ENCODE peak calls at places on chromosomes 16 and 17, in five cellular contexts. One of them, this sample, is unnamed.

GRCh38 chr16:66619534-66620418 is 15.3 kb downstream of the CMTM3 start:
- DNase-seq in fibroblast of pulmonary artery: peak
- DNase-seq in Calu3: no peak
- DNase-seq in body of pancreas: no peak
- DNase-seq in progenitor cell of endocrine pancreas: no peak
- DNase-seq in this sample: no peak

GRCh38 chr17:67974186-67974585 is 22.1 kb downstream of the C17orf58 start:
- DNase-seq in progenitor cell of endocrine pancreas: no peak
- DNase-seq in fibroblast of pulmonary artery: no peak
- DNase-seq in body of pancreas: no peak
- DNase-seq in Calu3: no peak
- DNase-seq in this sample: no peak

GRCh38 chr17:48527742-48528028 is 3.1 kb downstream of the HOXB1 start:
- DNase-seq in Calu3: no peak
- DNase-seq in progenitor cell of endocrine pancreas: no peak
- DNase-seq in fibroblast of pulmonary artery: no peak
- DNase-seq in body of pancreas: no peak
- DNase-seq in this sample: no peak

GRCh38 chr17:61425682-61426481 is 26.2 kb downstream of the TBX2 start:
- DNase-seq in body of pancreas: no peak
- DNase-seq in Calu3: no peak
- DNase-seq in progenitor cell of endocrine pancreas: no peak
- DNase-seq in fibroblast of pulmonary artery: no peak
- DNase-seq in this sample: no peak

GRCh38 chr17:8151641-8152111 is 528 bp downstream of the PER1 start:
- DNase-seq in fibroblast of pulmonary artery: peak
- DNase-seq in body of pancreas: peak
- DNase-seq in Calu3: no peak
- DNase-seq in progenitor cell of endocrine pancreas: no peak
- DNase-seq in this sample: no peak

GRCh38 chr17:47850692-47851573 is at the start of gene SP6:
- DNase-seq in body of pancreas: peak
- DNase-seq in Calu3: peak
- DNase-seq in fibroblast of pulmonary artery: peak
- DNase-seq in progenitor cell of endocrine pancreas: peak
- DNase-seq in this sample: peak

GRCh38 chr17:71970312-71970711 is 150.5 kb upstream of the SOX9 start:
- DNase-seq in body of pancreas: no peak
- DNase-seq in fibroblast of pulmonary artery: no peak
- DNase-seq in Calu3: peak
- DNase-seq in progenitor cell of endocrine pancreas: no peak
- DNase-seq in this sample: no peak

GRCh38 chr17:71208111-71208704 is 912.6 kb upstream of the SOX9 start:
- DNase-seq in body of pancreas: no peak
- DNase-seq in progenitor cell of endocrine pancreas: no peak
- DNase-seq in fibroblast of pulmonary artery: peak
- DNase-seq in Calu3: no peak
- DNase-seq in this sample: no peak

GRCh38 chr17:40493697-40494096 is 7.7 kb downstream of the TNS4 start:
- DNase-seq in progenitor cell of endocrine pancreas: no peak
- DNase-seq in body of pancreas: no peak
- DNase-seq in fibroblast of pulmonary artery: no peak
- DNase-seq in Calu3: no peak
- DNase-seq in this sample: no peak

GRCh38 chr17:43908111-43908721 is 880 bp upstream of the MPP2 start:
- DNase-seq in body of pancreas: peak
- DNase-seq in progenitor cell of endocrine pancreas: no peak
- DNase-seq in fibroblast of pulmonary artery: peak
- DNase-seq in Calu3: peak
- DNase-seq in this sample: peak

GRCh38 chr16:82192665-82193064 is 22.6 kb upstream of the MPHOSPH6 start:
- DNase-seq in fibroblast of pulmonary artery: peak
- DNase-seq in body of pancreas: no peak
- DNase-seq in Calu3: no peak
- DNase-seq in progenitor cell of endocrine pancreas: no peak
- DNase-seq in this sample: no peak

GRCh38 chr17:34095101-34095500 is 160.0 kb upstream of the CCL2 start:
- DNase-seq in body of pancreas: no peak
- DNase-seq in Calu3: no peak
- DNase-seq in fibroblast of pulmonary artery: no peak
- DNase-seq in progenitor cell of endocrine pancreas: no peak
- DNase-seq in this sample: no peak

DNA sequence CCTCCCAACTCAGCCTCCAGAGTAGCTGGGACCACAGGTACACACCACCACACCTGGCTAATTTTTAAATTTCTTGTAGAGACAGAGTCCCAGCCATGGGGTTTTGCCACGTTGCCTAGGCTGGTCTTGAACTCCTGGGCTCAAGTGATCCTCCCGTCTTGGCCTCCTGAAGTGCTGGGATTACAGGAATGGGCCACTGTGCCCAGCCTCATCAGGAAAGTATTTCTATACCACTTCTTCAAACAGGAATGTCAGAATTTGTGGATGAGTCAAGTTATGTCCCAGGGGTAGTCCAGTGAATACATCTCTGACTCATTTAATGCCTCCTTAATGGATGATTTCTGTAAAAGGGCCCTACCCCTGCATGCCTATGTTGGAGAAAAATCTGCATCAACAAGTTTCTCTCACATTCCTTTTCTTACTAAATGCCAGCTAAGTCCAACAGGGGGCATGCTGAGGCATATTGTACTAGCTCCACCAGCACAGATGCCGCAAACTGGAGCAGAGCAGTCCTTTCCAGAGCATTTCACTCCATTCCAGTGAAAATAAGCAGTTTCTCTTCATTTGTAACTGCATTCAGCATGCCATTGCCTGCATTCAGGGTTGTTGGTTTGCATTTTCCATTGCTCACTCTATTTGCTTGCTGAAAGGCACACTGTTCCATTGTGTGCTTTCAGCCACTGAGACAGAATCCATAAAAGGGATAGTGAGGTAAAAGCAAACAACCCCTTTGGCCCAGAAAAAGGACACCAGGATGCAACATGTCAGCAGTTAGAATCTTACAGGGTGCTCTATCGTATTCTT is 5.3 kb upstream of the CAVIN1 start:
- DNase-seq in fibroblast of pulmonary artery: peak
- DNase-seq in progenitor cell of endocrine pancreas: no peak
- DNase-seq in Calu3: peak
- DNase-seq in body of pancreas: peak
- DNase-seq in this sample: no peak
- TF ChIP-seq CTCF in fibroblast of pulmonary artery: peak
- TF ChIP-seq CTCF in progenitor cell of endocrine pancreas: peak
- TF ChIP-seq CTCF in Calu3: peak
- TF ChIP-seq CTCF in body of pancreas: peak
- TF ChIP-seq CTCF in this sample: peak

DNA sequence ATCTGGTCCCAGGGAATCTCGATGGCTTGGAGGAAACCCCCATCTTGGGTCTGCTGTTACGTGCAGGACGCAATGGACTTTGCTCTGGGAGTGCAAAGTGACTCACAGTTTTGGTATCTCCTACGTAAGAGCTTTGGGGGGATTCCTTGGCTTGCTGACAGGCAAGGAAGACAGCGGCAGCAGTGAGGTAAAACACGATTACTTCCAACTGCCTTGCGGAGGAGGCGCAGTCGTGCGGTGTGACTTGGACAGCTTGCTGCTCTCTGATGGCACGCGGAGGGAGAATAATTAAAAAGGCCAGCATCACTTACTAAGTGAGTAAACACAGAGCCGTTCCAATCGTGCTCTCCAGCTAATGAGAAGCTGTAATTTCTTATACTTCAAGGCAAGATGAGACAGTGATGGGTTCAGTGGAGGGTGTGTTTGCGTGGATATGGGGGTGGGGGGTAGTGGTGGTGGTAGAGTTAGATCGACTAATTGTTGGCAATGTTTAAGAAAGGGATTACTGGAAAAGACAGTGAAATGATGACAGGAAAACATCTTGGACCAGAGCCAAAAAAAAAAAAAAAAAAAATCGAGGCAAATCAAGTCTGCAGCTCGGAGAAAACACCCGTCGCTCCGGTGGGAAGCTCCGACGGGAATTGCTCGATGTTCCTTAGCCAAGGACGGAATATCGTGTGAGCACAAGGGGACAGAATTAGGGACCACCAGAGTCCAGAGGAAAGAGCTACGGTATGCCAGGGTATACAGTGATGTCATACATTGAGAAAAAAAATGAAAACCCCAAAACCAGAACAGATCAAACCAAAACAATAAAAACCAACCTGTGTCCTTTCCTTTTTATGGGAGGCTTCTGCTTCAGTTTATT is 184.9 kb upstream of the ZFHX3 start:
- DNase-seq in fibroblast of pulmonary artery: peak
- DNase-seq in progenitor cell of endocrine pancreas: peak
- DNase-seq in Calu3: peak
- DNase-seq in body of pancreas: peak
- DNase-seq in this sample: peak
- TF ChIP-seq CTCF in fibroblast of pulmonary artery: no peak
- TF ChIP-seq CTCF in progenitor cell of endocrine pancreas: no peak
- TF ChIP-seq CTCF in Calu3: no peak
- TF ChIP-seq CTCF in body of pancreas: no peak
- TF ChIP-seq CTCF in this sample: no peak

DNA sequence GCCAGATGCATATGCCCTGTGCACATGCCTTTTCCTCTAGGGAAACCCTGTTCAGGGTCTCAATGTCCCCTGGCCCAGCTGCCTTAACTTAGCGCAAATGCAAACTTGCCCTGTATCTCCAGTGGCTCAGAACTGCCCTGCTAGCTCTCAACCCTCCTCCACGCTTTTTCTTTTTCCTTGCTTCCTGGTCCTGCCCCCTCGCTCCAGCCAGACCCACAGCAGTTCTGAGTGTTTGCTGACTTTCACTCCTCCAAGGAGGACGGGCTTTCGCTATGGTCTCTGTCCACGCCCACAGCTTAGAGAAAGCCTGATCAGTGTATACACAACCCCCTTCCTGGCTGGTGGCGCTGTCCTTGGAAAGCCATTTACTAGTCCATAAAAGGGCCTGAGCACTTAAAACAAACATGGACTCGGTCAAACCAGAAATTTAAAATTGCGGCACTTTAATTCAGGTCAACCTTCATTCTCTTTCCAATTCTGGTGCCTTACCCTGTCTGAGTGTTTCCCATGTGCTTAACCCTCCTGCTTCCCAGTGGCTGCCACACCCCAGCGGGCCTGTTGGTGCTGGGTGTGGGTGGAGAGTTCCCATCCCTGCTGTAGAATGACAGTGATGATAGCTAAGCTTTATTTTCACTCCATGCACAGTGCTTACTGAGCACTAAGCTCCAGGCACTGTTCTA is 15.6 kb upstream of the TMEM98 start:
- DNase-seq in progenitor cell of endocrine pancreas: peak
- DNase-seq in body of pancreas: peak
- DNase-seq in fibroblast of pulmonary artery: peak
- DNase-seq in Calu3: no peak
- DNase-seq in this sample: no peak
- TF ChIP-seq CTCF in progenitor cell of endocrine pancreas: peak
- TF ChIP-seq CTCF in body of pancreas: peak
- TF ChIP-seq CTCF in fibroblast of pulmonary artery: no peak
- TF ChIP-seq CTCF in Calu3: no peak
- TF ChIP-seq CTCF in this sample: no peak

GRCh38 chr17:20010099-20010863 is 1.1 kb downstream of the SPECC1 start:
- DNase-seq in progenitor cell of endocrine pancreas: no peak
- DNase-seq in fibroblast of pulmonary artery: peak
- DNase-seq in body of pancreas: peak
- DNase-seq in Calu3: peak
- DNase-seq in this sample: no peak
- TF ChIP-seq CTCF in progenitor cell of endocrine pancreas: peak
- TF ChIP-seq CTCF in fibroblast of pulmonary artery: peak
- TF ChIP-seq CTCF in body of pancreas: peak
- TF ChIP-seq CTCF in Calu3: no peak
- TF ChIP-seq CTCF in this sample: no peak

GRCh38 chr17:75854881-75855309 is 240 bp downstream of the WBP2 start:
- DNase-seq in Calu3: no peak
- DNase-seq in progenitor cell of endocrine pancreas: no peak
- DNase-seq in body of pancreas: no peak
- DNase-seq in fibroblast of pulmonary artery: no peak
- DNase-seq in this sample: no peak
- TF ChIP-seq CTCF in Calu3: no peak
- TF ChIP-seq CTCF in progenitor cell of endocrine pancreas: no peak
- TF ChIP-seq CTCF in body of pancreas: no peak
- TF ChIP-seq CTCF in fibroblast of pulmonary artery: no peak
- TF ChIP-seq CTCF in this sample: no peak

GRCh38 chr17:38507436-38507835 is 79.2 kb downstream of the ARHGAP23 start:
- DNase-seq in body of pancreas: no peak
- DNase-seq in Calu3: no peak
- DNase-seq in progenitor cell of endocrine pancreas: no peak
- DNase-seq in fibroblast of pulmonary artery: peak
- DNase-seq in this sample: no peak
- TF ChIP-seq CTCF in body of pancreas: no peak
- TF ChIP-seq CTCF in Calu3: no peak
- TF ChIP-seq CTCF in progenitor cell of endocrine pancreas: no peak
- TF ChIP-seq CTCF in fibroblast of pulmonary artery: no peak
- TF ChIP-seq CTCF in this sample: no peak

This sample was measured in omental fat pad.